ENCODE peak calls at places on chromosomes 2 and 18, in ten cellular contexts. N is GM23248, U is uterus, F is fibroblast of lung, H is A549, Q is small intestine, Y is adrenal gland, P is transverse colon, G is heart left ventricle, D is PC-3. I is an unnamed sample. For H3K4me1, the result is how much of the 10 kb centered on the place peaks cover.

GRCh38 chr2:42095923-42096408 is 48.1 kb downstream of the PKDCC start:
- DNase-seq in N (peak), U (peak), F (peak), H (peak), Q (peak), Y (peak), P (peak), G (peak), D (peak), I (peak)

GRCh38 chr2:31020713-31021112 is 117.5 kb downstream of the GALNT14 start:
- DNase-seq in N (no peak), U (no peak), F (no peak), H (no peak), Q (no peak), Y (no peak), P (no peak), G (no peak), D (no peak), I (no peak)

GRCh38 chr2:241965931-241966412 is 96.4 kb downstream of the RTP5 start:
- DNase-seq in N (peak), U (peak), F (peak), H (no peak), Q (peak), Y (peak), P (peak), G (no peak), D (peak), I (no peak)

GRCh38 chr2:240213476-240214391 is 73.3 kb upstream of the OTOS start:
- DNase-seq in N (no peak), U (peak), F (no peak), H (no peak), Q (no peak), Y (no peak), P (no peak), G (peak), D (no peak), I (no peak)

GRCh38 chr2:148988337-148988736 is 50.2 kb upstream of the LYPD6B start:
- DNase-seq in N (no peak), U (no peak), F (no peak), H (no peak), Q (no peak), Y (no peak), P (no peak), G (no peak), D (no peak), I (no peak)

GRCh38 chr2:51120754-51121280 is 88.9 kb upstream of the NRXN1 start:
- DNase-seq in N (no peak), U (no peak), F (no peak), H (no peak), Q (no peak), Y (no peak), P (no peak), G (no peak), D (peak), I (no peak)

GRCh38 chr18:12312936-12313335 is 4.9 kb downstream of the TUBB6 start:
- DNase-seq in N (peak), U (no peak), F (no peak), H (no peak), Q (no peak), Y (no peak), P (no peak), G (no peak), D (no peak), I (no peak)

GRCh38 chr2:98269274-98269673 is 77.0 kb upstream of the CNGA3 start:
- DNase-seq in N (peak), U (no peak), F (peak), H (peak), Q (peak), Y (no peak), P (no peak), G (no peak), D (peak), I (no peak)

GRCh38 chr2:85712849-85713612 is 18.9 kb downstream of the GNLY start:
- DNase-seq in N (peak), U (no peak), F (peak), H (no peak), Q (no peak), Y (peak), P (peak), G (peak), D (peak), I (peak)

GRCh38 chr2:144449028-144449406 is 70.9 kb downstream of the ZEB2 start:
- DNase-seq in N (peak), U (no peak), F (no peak), H (no peak), Q (no peak), Y (peak), P (no peak), G (no peak), D (no peak), I (no peak)

GRCh38 chr18:8630546-8630945 is 21.3 kb downstream of the RAB12 start:
- DNase-seq in N (no peak), U (no peak), F (no peak), H (no peak), Q (no peak), Y (no peak), P (no peak), G (no peak), D (no peak), I (no peak)

GRCh38 chr18:73564073-73564472 is 583.6 kb downstream of the FBXO15 start:
- DNase-seq in N (peak), U (no peak), F (peak), H (no peak), Q (no peak), Y (no peak), P (no peak), G (no peak), D (peak), I (no peak)

GRCh38 chr2:58448065-58448507 is 207.0 kb upstream of the FANCL start:
- DNase-seq in N (peak), U (peak), F (peak), H (peak), Q (peak), Y (peak), P (peak), G (peak), D (peak), I (peak)

GRCh38 chr2:130261970-130262760 is 63.9 kb upstream of the TUBA3E start:
- DNase-seq in N (peak), U (peak), F (peak), H (no peak), Q (no peak), Y (no peak), P (no peak), G (no peak), D (peak), I (no peak)

GRCh38 chr18:22683196-22683676 is 249.9 kb upstream of the RBBP8 start:
- DNase-seq in N (peak), U (peak), F (peak), H (peak), Q (peak), Y (peak), P (peak), G (peak), D (peak), I (peak)

GRCh38 chr2:10079931-10080535 is at the start of gene CYS1:
- DNase-seq in N (peak), U (no peak), F (no peak), H (peak), Q (no peak), Y (no peak), P (no peak), G (peak), D (no peak), I (no peak)

GRCh38 chr2:27372937-27373336 is 2.5 kb downstream of the SNX17 start:
- DNase-seq in N (no peak), U (no peak), F (no peak), H (no peak), Q (no peak), Y (no peak), P (no peak), G (no peak), D (peak), I (no peak)

GRCh38 chr2:232076736-232077135 is 115.2 kb downstream of the DIS3L2 start:
- DNase-seq in N (no peak), U (no peak), F (peak), H (no peak), Q (no peak), Y (no peak), P (no peak), G (no peak), D (no peak), I (no peak)

GRCh38 chr18:7177131-7177744 is 53.7 kb upstream of the LRRC30 start:
- DNase-seq in N (peak), U (peak), F (peak), H (peak), Q (peak), Y (peak), P (no peak), G (peak), D (peak), I (no peak)

GRCh38 chr2:173997779-173998178 is 32.6 kb upstream of the SP3 start:
- DNase-seq in N (no peak), U (peak), F (peak), H (no peak), Q (no peak), Y (no peak), P (no peak), G (no peak), D (peak), I (no peak)

GRCh38 chr2:120647487-120647886 is 88.2 kb upstream of the GLI2 start:
- DNase-seq in N (peak), U (no peak), F (peak), H (no peak), Q (no peak), Y (no peak), P (no peak), G (no peak), D (peak), I (no peak)

GRCh38 chr2:26651458-26652155 is 10.4 kb upstream of the CIB4 start:
- DNase-seq in N (no peak), U (no peak), F (no peak), H (no peak), Q (no peak), Y (peak), P (no peak), G (no peak), D (no peak), I (no peak)

GRCh38 chr2:157893611-157894010 is 17.5 kb upstream of the ACVR1 start:
- DNase-seq in N (no peak), U (no peak), F (no peak), H (no peak), Q (no peak), Y (no peak), P (no peak), G (no peak), D (no peak), I (no peak)

GRCh38 chr2:239252433-239253200 is 148.2 kb downstream of the HDAC4 start:
- DNase-seq in N (peak), U (no peak), F (peak), H (no peak), Q (no peak), Y (peak), P (peak), G (peak), D (no peak), I (peak)

GRCh38 chr18:59051470-59052165 is 88.1 kb upstream of the SEC11C start:
- DNase-seq in N (no peak), U (no peak), F (peak), H (no peak), Q (no peak), Y (peak), P (no peak), G (no peak), D (no peak), I (no peak)

GRCh38 chr2:22497789-22498188 is 887.2 kb upstream of the KLHL29 start:
- DNase-seq in N (no peak), U (no peak), F (no peak), H (no peak), Q (no peak), Y (no peak), P (no peak), G (no peak), D (no peak), I (no peak)

GRCh38 chr2:19719540-19719939 is 182.2 kb downstream of the TTC32 start:
- DNase-seq in N (no peak), U (no peak), F (no peak), H (no peak), Q (no peak), Y (no peak), P (no peak), G (no peak), D (no peak), I (no peak)

GRCh38 chr2:66445076-66445724 is 10.3 kb downstream of the MEIS1 start:
- DNase-seq in N (peak), U (peak), F (peak), H (no peak), Q (no peak), Y (peak), P (no peak), G (peak), D (no peak), I (no peak)

GRCh38 chr2:233130481-233130970 is 70.4 kb downstream of the INPP5D start:
- DNase-seq in N (no peak), U (no peak), F (no peak), H (no peak), Q (no peak), Y (no peak), P (no peak), G (no peak), D (no peak), I (no peak)

GRCh38 chr2:114517580-114517979 is 75.1 kb downstream of the DPP10 start:
- DNase-seq in N (no peak), U (no peak), F (no peak), H (no peak), Q (no peak), Y (no peak), P (no peak), G (no peak), D (no peak), I (no peak)

GRCh38 chr2:237354930-237355329 is 59.0 kb downstream of the COL6A3 start:
- DNase-seq in N (peak), U (no peak), F (peak), H (no peak), Q (no peak), Y (no peak), P (no peak), G (no peak), D (no peak), I (no peak)

GRCh38 chr2:107542314-107542740 is 284.4 kb upstream of the RGPD4 start:
- DNase-seq in N (peak), U (no peak), F (no peak), H (no peak), Q (no peak), Y (no peak), P (no peak), G (no peak), D (no peak), I (no peak)

GRCh38 chr2:105858868-105859693 is 114.4 kb downstream of the NCK2 start:
- DNase-seq in N (no peak), U (no peak), F (no peak), H (no peak), Q (no peak), Y (no peak), P (no peak), G (no peak), D (peak), I (no peak)

GRCh38 chr2:105857076-105857740 is 112.5 kb downstream of the NCK2 start:
- DNase-seq in N (no peak), U (no peak), F (no peak), H (no peak), Q (no peak), Y (no peak), P (no peak), G (no peak), D (no peak), I (no peak)

GRCh38 chr2:105854972-105855371 is 110.3 kb downstream of the NCK2 start:
- DNase-seq in N (no peak), U (no peak), F (no peak), H (no peak), Q (no peak), Y (no peak), P (no peak), G (no peak), D (no peak), I (no peak)

GRCh38 chr2:105859694-105859951 is 114.9 kb downstream of the NCK2 start:
- DNase-seq in N (no peak), U (no peak), F (no peak), H (no peak), Q (no peak), Y (no peak), P (no peak), G (no peak), D (no peak), I (no peak)

DNA sequence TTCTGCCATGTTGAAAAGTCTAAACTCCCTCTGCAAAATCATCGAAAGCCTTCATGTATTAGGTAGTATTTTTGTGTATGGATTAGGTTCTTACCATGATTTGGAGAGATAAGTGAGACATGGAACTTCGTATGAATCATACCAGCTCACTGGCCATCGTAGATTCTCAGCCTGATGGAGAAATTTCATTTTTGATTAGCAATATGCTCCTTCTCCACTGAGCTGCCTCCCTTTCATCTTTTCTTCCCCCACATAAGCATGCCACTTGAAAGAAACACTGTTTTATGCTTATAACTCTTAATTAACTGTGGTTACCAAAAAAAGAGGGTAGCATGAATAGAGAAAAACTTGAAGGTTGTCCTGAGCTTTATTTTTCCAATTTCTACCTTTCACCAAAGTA is 111.9 kb downstream of the NCK2 start:
- DNase-seq in N (no peak), U (no peak), F (no peak), H (no peak), Q (no peak), Y (no peak), P (no peak), G (no peak), D (no peak), I (no peak)
- H3K4me1 ChIP-seq in N (under half), U (under half), F (under half), H (under half), Q (under half), Y (under half), P (under half), G (under half), D (under half), I (under half)

GRCh38 chr2:101753720-101754490 is 56.4 kb downstream of the MAP4K4 start:
- DNase-seq in N (no peak), U (no peak), F (no peak), H (no peak), Q (no peak), Y (no peak), P (no peak), G (no peak), D (no peak), I (no peak)

GRCh38 chr2:101751875-101752619 is 54.5 kb downstream of the MAP4K4 start:
- DNase-seq in N (peak), U (no peak), F (no peak), H (no peak), Q (no peak), Y (no peak), P (no peak), G (no peak), D (no peak), I (no peak)

GRCh38 chr2:101751276-101751675 is 53.8 kb downstream of the MAP4K4 start:
- DNase-seq in N (no peak), U (no peak), F (no peak), H (no peak), Q (no peak), Y (no peak), P (no peak), G (no peak), D (no peak), I (no peak)

GRCh38 chr2:101753207-101753616 is 55.7 kb downstream of the MAP4K4 start:
- DNase-seq in N (peak), U (no peak), F (peak), H (no peak), Q (no peak), Y (no peak), P (no peak), G (no peak), D (no peak), I (no peak)

DNA sequence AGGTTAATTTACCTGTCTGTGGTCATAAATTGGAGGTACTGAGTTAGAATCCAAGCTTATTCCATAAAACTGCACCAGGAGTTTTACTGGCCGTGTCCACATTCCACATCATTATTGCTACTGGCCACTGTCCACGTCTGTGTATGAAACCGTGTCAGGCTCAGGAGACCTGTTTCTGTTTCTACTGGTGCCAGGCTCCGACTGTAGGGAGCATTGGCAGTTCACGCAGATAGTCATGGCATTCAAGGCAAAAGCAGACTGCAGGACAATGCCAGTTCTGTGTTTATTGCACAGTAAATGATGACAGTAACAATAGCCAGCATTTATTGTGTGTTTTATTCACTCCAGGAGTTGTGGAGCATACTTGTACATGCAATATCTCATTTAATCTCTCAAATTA is 55.2 kb downstream of the MAP4K4 start:
- DNase-seq in N (peak), U (no peak), F (no peak), H (no peak), Q (no peak), Y (no peak), P (peak), G (no peak), D (no peak), I (no peak)
- H3K4me1 ChIP-seq in N (half or more), U (under half), F (under half), H (half or more), Q (under half), Y (under half), P (half or more), G (under half), D (half or more), I (half or more)

DNA sequence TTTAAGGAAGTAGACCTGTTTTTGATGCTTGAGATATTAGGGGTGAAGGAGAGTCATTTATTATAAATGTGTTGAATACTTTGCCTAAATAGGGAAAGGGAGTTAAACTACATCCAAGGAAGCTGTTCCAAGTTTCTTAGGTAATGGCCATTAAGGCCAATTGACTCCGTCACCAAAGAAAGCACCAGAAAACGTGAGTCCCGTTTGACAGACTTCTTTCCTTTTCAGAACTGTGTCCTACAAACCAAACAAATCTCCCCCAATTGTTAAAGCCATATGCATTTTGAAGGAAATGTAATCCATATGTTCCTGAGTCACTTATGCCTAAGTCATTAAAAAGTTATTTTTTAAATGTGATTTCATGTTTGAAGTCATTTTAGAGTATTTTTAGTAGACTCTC is 133.6 kb downstream of the RHBDD1 start:
- DNase-seq in N (peak), U (peak), F (peak), H (no peak), Q (no peak), Y (no peak), P (no peak), G (no peak), D (no peak), I (no peak)
- H3K4me1 ChIP-seq in N (under half), U (under half), F (under half), H (under half), Q (under half), Y (under half), P (under half), G (under half), D (under half), I (under half)

DNA sequence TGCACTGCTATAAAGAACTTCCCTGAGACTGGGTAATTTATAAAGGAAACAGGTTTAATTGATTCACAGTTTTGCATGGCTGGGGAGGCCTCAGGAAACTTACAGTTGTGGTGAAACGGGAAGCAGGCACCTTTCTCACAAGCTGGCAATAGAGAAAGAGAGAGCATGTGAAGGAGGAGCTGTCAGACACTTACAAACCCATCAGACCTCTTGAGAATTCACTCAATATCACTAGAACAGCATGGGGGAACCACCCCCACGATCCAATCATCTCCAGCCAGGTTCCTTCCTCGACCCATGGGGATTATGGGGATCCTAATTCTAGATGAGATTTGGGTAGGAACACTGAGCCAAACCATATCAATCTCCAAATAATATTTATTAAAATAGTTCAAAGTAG is 729.2 kb upstream of the DDX18 start:
- DNase-seq in N (no peak), U (no peak), F (no peak), H (no peak), Q (no peak), Y (no peak), P (no peak), G (no peak), D (no peak), I (no peak)
- H3K4me1 ChIP-seq in N (under half), U (under half), F (under half), H (under half), Q (under half), Y (under half), P (under half), G (under half), D (under half), I (under half)

I was measured in left ventricle myocardium inferior.